ENCODE peak calls at places on chromosomes 4 and X, in ten cellular contexts. W is foreskin keratinocyte, G is natural killer cell, L is nucleus accumbens, P is right atrium auricular region, I is cerebellum, K is psoas muscle, J is HEK293T, M is mammary epithelial cell, A is HS-27A. S is an unnamed sample.

GRCh38 chr4:120801171-120801758 is 121.3 kb downstream of the PRDM5 start:
- DNase-seq in W (peak), G (no peak), L (peak), P (peak), I (no peak), K (peak), J (no peak), M (peak), A (peak), S (peak)

GRCh38 chr4:142595222-142595871 is 250.8 kb downstream of the INPP4B start:
- DNase-seq in W (no peak), G (no peak), L (no peak), P (no peak), I (no peak), K (no peak), J (no peak), M (no peak), A (no peak), S (no peak)

GRCh38 chrX:9466115-9466495 is 1.2 kb downstream of the TBL1X start:
- DNase-seq in W (peak), G (no peak), L (peak), P (peak), I (no peak), K (peak), J (peak), M (no peak), A (no peak), S (peak)

GRCh38 chr4:6282247-6282646 is 12.6 kb downstream of the WFS1 start:
- DNase-seq in W (no peak), G (no peak), L (no peak), P (no peak), I (no peak), K (no peak), J (no peak), M (no peak), A (no peak), S (no peak)

GRCh38 chr4:94412019-94413017 is 39.4 kb upstream of the PDLIM5 start:
- DNase-seq in W (peak), G (no peak), L (no peak), P (no peak), I (no peak), K (no peak), J (no peak), M (peak), A (peak), S (no peak)

GRCh38 chr4:163680390-163681098 is 186.1 kb downstream of the TMA16 start:
- DNase-seq in W (peak), G (no peak), L (no peak), P (no peak), I (no peak), K (no peak), J (no peak), M (no peak), A (no peak), S (no peak)

GRCh38 chrX:17736856-17737706 is at the start of gene SCML1:
- DNase-seq in W (peak), G (peak), L (peak), P (peak), I (peak), K (peak), J (peak), M (peak), A (peak), S (peak)

GRCh38 chr4:78644744-78645330 is 93.3 kb downstream of the ANXA3 start:
- DNase-seq in W (peak), G (no peak), L (peak), P (peak), I (peak), K (peak), J (peak), M (peak), A (peak), S (peak)

GRCh38 chr4:187849556-187850245 is 145.9 kb upstream of the ZFP42 start:
- DNase-seq in W (no peak), G (no peak), L (no peak), P (no peak), I (peak), K (no peak), J (no peak), M (no peak), A (no peak), S (no peak)

GRCh38 chr4:125639182-125639621 is 324.4 kb downstream of the FAT4 start:
- DNase-seq in W (no peak), G (no peak), L (no peak), P (no peak), I (no peak), K (no peak), J (no peak), M (no peak), A (no peak), S (peak)